ENCODE peak calls at places on chromosome 18, in ten cellular contexts. U, J, V, N, R, G, D, B, Y and W are unnamed samples.

GRCh38 chr18:35592298-35592697 is 10.8 kb downstream of the GALNT1 start:
- DNase-seq in U (no peak), J (no peak), V (no peak), N (no peak), R (no peak), G (no peak), D (no peak), B (no peak), Y (no peak), W (no peak)

GRCh38 chr18:76463358-76463757 is 31.7 kb downstream of the ZNF516 start:
- DNase-seq in U (no peak), J (no peak), V (no peak), N (no peak), R (no peak), G (no peak), D (peak; percentile 54), B (no peak), Y (no peak), W (no peak)

GRCh38 chr18:6638470-6638869 is 91.0 kb upstream of the ARHGAP28 start:
- DNase-seq in U (no peak), J (no peak), V (no peak), N (no peak), R (no peak), G (no peak), D (no peak), B (no peak), Y (no peak), W (no peak)

GRCh38 chr18:4986677-4987076 is 210.4 kb downstream of the AKAIN1 start:
- DNase-seq in U (no peak), J (no peak), V (no peak), N (no peak), R (no peak), G (no peak), D (no peak), B (no peak), Y (no peak), W (no peak)

GRCh38 chr18:31329787-31330438 is 12.0 kb downstream of the DSG1 start:
- DNase-seq in U (no peak), J (no peak), V (no peak), N (no peak), R (no peak), G (no peak), D (no peak), B (no peak), Y (no peak), W (no peak)

GRCh38 chr18:63578357-63578958 is 8.7 kb upstream of the SERPINB13 start:
- DNase-seq in U (peak; percentile 53), J (no peak), V (no peak), N (no peak), R (no peak), G (no peak), D (no peak), B (peak; percentile 62), Y (peak; percentile 57), W (no peak)

GRCh38 chr18:2948038-2948437 is 64.9 kb downstream of the LPIN2 start:
- DNase-seq in U (peak; percentile 76), J (no peak), V (no peak), N (peak; percentile 38), R (no peak), G (no peak), D (no peak), B (no peak), Y (peak; percentile 13), W (no peak)

GRCh38 chr18:14179306-14179705 is 47.1 kb upstream of the ZNF519 start:
- DNase-seq in U (no peak), J (no peak), V (no peak), N (no peak), R (no peak), G (no peak), D (no peak), B (no peak), Y (no peak), W (no peak)

GRCh38 chr18:61334491-61334850 is 1.2 kb downstream of the CDH20 start:
- DNase-seq in U (no peak), J (no peak), V (no peak), N (peak; percentile 17), R (no peak), G (no peak), D (no peak), B (no peak), Y (no peak), W (no peak)

GRCh38 chr18:29078272-29078671 is 901.3 kb upstream of the CDH2 start:
- DNase-seq in U (no peak), J (no peak), V (no peak), N (no peak), R (no peak), G (no peak), D (no peak), B (no peak), Y (no peak), W (no peak)

GRCh38 chr18:3230401-3231334 is 10.9 kb upstream of the MYOM1 start:
- DNase-seq in U (peak; percentile 42), J (no peak), V (no peak), N (no peak), R (no peak), G (no peak), D (no peak), B (no peak), Y (peak; percentile 33), W (no peak)

GRCh38 chr18:79754022-79754761 is 43.5 kb upstream of the KCNG2 start:
- DNase-seq in U (no peak), J (no peak), V (no peak), N (no peak), R (no peak), G (no peak), D (no peak), B (no peak), Y (no peak), W (peak; percentile 58)

GRCh38 chr18:69898241-69898861 is 49.3 kb downstream of the CD226 start:
- DNase-seq in U (no peak), J (no peak), V (no peak), N (no peak), R (peak; percentile 20), G (peak; percentile 23), D (no peak), B (no peak), Y (no peak), W (no peak)

GRCh38 chr18:6606411-6607085 is 123.0 kb upstream of the ARHGAP28 start:
- DNase-seq in U (no peak), J (no peak), V (no peak), N (no peak), R (no peak), G (no peak), D (no peak), B (no peak), Y (no peak), W (no peak)

GRCh38 chr18:78323453-78324230 is 656.0 kb upstream of the SALL3 start:
- DNase-seq in U (no peak), J (no peak), V (no peak), N (no peak), R (no peak), G (no peak), D (no peak), B (no peak), Y (no peak), W (no peak)

GRCh38 chr18:4004176-4004829 is 450.8 kb downstream of the DLGAP1 start:
- DNase-seq in U (no peak), J (no peak), V (no peak), N (no peak), R (no peak), G (no peak), D (no peak), B (no peak), Y (peak; percentile 53), W (no peak)

GRCh38 chr18:24584777-24585176 is 124.3 kb downstream of the HRH4 start:
- DNase-seq in U (no peak), J (no peak), V (no peak), N (no peak), R (no peak), G (no peak), D (no peak), B (no peak), Y (no peak), W (no peak)

GRCh38 chr18:63648241-63648640 is 4.2 kb upstream of the SERPINB4 start:
- DNase-seq in U (peak; percentile 11), J (no peak), V (no peak), N (no peak), R (no peak), G (no peak), D (no peak), B (no peak), Y (peak; percentile 64), W (no peak)

GRCh38 chr18:51241226-51241625 is 43.7 kb upstream of the MEX3C start:
- DNase-seq in U (no peak), J (no peak), V (no peak), N (no peak), R (no peak), G (no peak), D (no peak), B (no peak), Y (no peak), W (no peak)

GRCh38 chr18:26867471-26867870 is 2.0 kb upstream of the AQP4 start:
- DNase-seq in U (no peak), J (no peak), V (no peak), N (peak; percentile 5), R (no peak), G (no peak), D (no peak), B (no peak), Y (no peak), W (no peak)

GRCh38 chr18:36075862-36076587 is 8.7 kb upstream of the RPRD1A start:
- DNase-seq in U (peak; percentile 98), J (no peak), V (no peak), N (no peak), R (no peak), G (no peak), D (no peak), B (no peak), Y (peak; percentile 79), W (no peak)

GRCh38 chr18:75407468-75408437 is 19.8 kb downstream of the SMIM21 start:
- DNase-seq in U (peak; percentile 17), J (no peak), V (no peak), N (no peak), R (no peak), G (no peak), D (no peak), B (no peak), Y (no peak), W (no peak)

GRCh38 chr18:37393945-37394609 is 171.5 kb downstream of the CELF4 start:
- DNase-seq in U (peak; percentile 69), J (peak; percentile 79), V (no peak), N (peak; percentile 84), R (no peak), G (no peak), D (peak; percentile 83), B (peak; percentile 82), Y (peak; percentile 96), W (peak; percentile 85)

GRCh38 chr18:7878265-7879173 is 311.4 kb downstream of the PTPRM start:
- DNase-seq in U (no peak), J (no peak), V (no peak), N (no peak), R (no peak), G (no peak), D (no peak), B (no peak), Y (peak; percentile 25), W (no peak)

GRCh38 chr18:54247488-54248175 is 21.7 kb upstream of the POLI start:
- DNase-seq in U (no peak), J (no peak), V (no peak), N (no peak), R (no peak), G (no peak), D (no peak), B (no peak), Y (no peak), W (no peak)

GRCh38 chr18:13245481-13246000 is 27.0 kb downstream of the LDLRAD4 start:
- DNase-seq in U (no peak), J (no peak), V (no peak), N (no peak), R (no peak), G (no peak), D (no peak), B (no peak), Y (no peak), W (peak; percentile 19)